ENCODE peak calls at places on chromosomes 3 and 15, in ten cellular contexts. R, L, V, H, B, P, O, K, A and X are unnamed samples.

GRCh38 chr3:11539677-11540076 is 104.0 kb downstream of the VGLL4 start:
- DNase-seq in R (no peak), L (no peak), V (no peak), H (no peak), B (no peak), P (no peak), O (no peak), K (no peak), A (no peak), X (no peak)

GRCh38 chr3:169964176-169964575 is 2.4 kb upstream of the SEC62 start:
- DNase-seq in R (no peak), L (no peak), V (no peak), H (peak), B (no peak), P (no peak), O (no peak), K (no peak), A (no peak), X (peak)

GRCh38 chr3:63588897-63589296 is 63.6 kb upstream of the SNTN start:
- DNase-seq in R (no peak), L (no peak), V (no peak), H (no peak), B (no peak), P (no peak), O (no peak), K (no peak), A (no peak), X (no peak)

GRCh38 chr15:93179704-93180103 is 90.7 kb upstream of the RGMA start:
- DNase-seq in R (no peak), L (no peak), V (no peak), H (no peak), B (no peak), P (no peak), O (no peak), K (peak), A (no peak), X (peak)

GRCh38 chr3:131242201-131242600 is 139.4 kb upstream of the NUDT16 start:
- DNase-seq in R (no peak), L (no peak), V (no peak), H (peak), B (no peak), P (no peak), O (no peak), K (no peak), A (no peak), X (no peak)

GRCh38 chr15:71733122-71733521 is 77.2 kb upstream of the NR2E3 start:
- DNase-seq in R (no peak), L (no peak), V (no peak), H (no peak), B (no peak), P (no peak), O (no peak), K (no peak), A (no peak), X (no peak)

GRCh38 chr15:100926258-100926657 is 7.1 kb downstream of the LRRK1 start:
- DNase-seq in R (no peak), L (no peak), V (no peak), H (no peak), B (no peak), P (no peak), O (no peak), K (no peak), A (no peak), X (no peak)

GRCh38 chr3:143066033-143066432 is 53.5 kb upstream of the CHST2 start:
- DNase-seq in R (no peak), L (no peak), V (no peak), H (no peak), B (no peak), P (no peak), O (no peak), K (no peak), A (no peak), X (no peak)

GRCh38 chr3:62559831-62560445 is 186.6 kb upstream of the FEZF2 start:
- DNase-seq in R (no peak), L (no peak), V (no peak), H (peak), B (no peak), P (no peak), O (no peak), K (peak), A (no peak), X (peak)